ENCODE peak calls at places on chromosomes 13 and 19, in six cellular contexts. L is IMR-90, O is PC-3, Y is mammary epithelial cell, W is neuronal stem cell, F is fibroblast of lung. U is an unnamed sample.

GRCh38 chr19:35856001-35856400 is 710 bp upstream of the KIRREL2 start:
- DNase-seq in O (no peak), F (no peak), W (peak; percentile 71), L (no peak), Y (no peak), U (no peak)

GRCh38 chr19:41531438-41532311 is 44.3 kb upstream of the CEACAM21 start:
- DNase-seq in F (peak; percentile 7), Y (peak; percentile 40), L (peak; percentile 31), O (no peak), W (no peak), U (no peak)

GRCh38 chr13:95120650-95121049 is 180.6 kb downstream of the ABCC4 start:
- DNase-seq in F (no peak), W (no peak), O (no peak), Y (no peak), L (no peak), U (no peak)

GRCh38 chr13:107585466-107585865 is 629.9 kb downstream of the LIG4 start:
- DNase-seq in Y (no peak), O (no peak), L (peak; percentile 46), F (peak; percentile 21), W (no peak), U (no peak)

GRCh38 chr19:31319465-31319864 is 29.8 kb downstream of the TSHZ3 start:
- DNase-seq in W (no peak), Y (no peak), O (no peak), F (no peak), L (no peak), U (no peak)

GRCh38 chr19:48963371-48964204 is 1.5 kb upstream of the FTL start:
- DNase-seq in O (peak; percentile 43), Y (no peak), F (peak; percentile 70), W (peak; percentile 48), L (peak; percentile 71), U (no peak)

GRCh38 chr13:113968463-113969310 is 5.2 kb downstream of the C13orf46 start:
- DNase-seq in W (no peak), Y (no peak), L (no peak), F (no peak), O (no peak), U (no peak)

GRCh38 chr13:77521595-77522367 is 13.7 kb upstream of the SCEL start:
- DNase-seq in Y (peak; percentile 24), F (peak; percentile 75), O (peak; percentile 92), W (no peak), L (no peak), U (peak; percentile 27)

GRCh38 chr13:46593403-46593802 is 40.4 kb downstream of the LRCH1 start:
- DNase-seq in Y (no peak), L (no peak), F (no peak), W (no peak), O (no peak), U (no peak)

GRCh38 chr19:28999733-29000433 is 213.1 kb downstream of the UQCRFS1 start:
- DNase-seq in Y (no peak), F (no peak), W (no peak), L (no peak), O (no peak), U (no peak)

GRCh38 chr19:2381151-2381822 is 21.2 kb downstream of the TMPRSS9 start:
- DNase-seq in O (no peak), F (peak; percentile 84), W (peak; percentile 21), L (peak; percentile 15), Y (no peak), U (no peak)

GRCh38 chr13:25847145-25847544 is 204.7 kb downstream of the SHISA2 start:
- DNase-seq in L (no peak), O (no peak), F (no peak), W (no peak), Y (no peak), U (no peak)

GRCh38 chr19:1377176-1377964 is 6.3 kb upstream of the NDUFS7 start:
- DNase-seq in L (no peak), Y (no peak), W (no peak), F (no peak), O (no peak), U (no peak)

GRCh38 chr19:53870485-53870844 is 2.8 kb downstream of the MYADM start:
- DNase-seq in F (peak; percentile 20), L (no peak), W (no peak), Y (no peak), O (no peak), U (no peak)

GRCh38 chr19:18894254-18895037 is 1.5 kb downstream of the CERS1 start:
- DNase-seq in L (peak; percentile 35), Y (no peak), F (peak; percentile 62), O (no peak), W (peak; percentile 58), U (no peak)

GRCh38 chr13:29800687-29801086 is 49.7 kb downstream of the UBL3 start:
- DNase-seq in W (no peak), F (no peak), O (no peak), Y (no peak), L (no peak), U (no peak)

GRCh38 chr19:55549500-55550320 is 4.4 kb upstream of the SBK3 start:
- DNase-seq in W (peak; percentile 67), F (peak; percentile 92), O (peak; percentile 81), L (peak; percentile 93), Y (peak; percentile 65), U (no peak)

GRCh38 chr13:40187836-40188591 is 478.4 kb downstream of the FOXO1 start:
- DNase-seq in Y (no peak), F (peak; percentile 12), O (no peak), L (no peak), W (no peak), U (no peak)

DNA sequence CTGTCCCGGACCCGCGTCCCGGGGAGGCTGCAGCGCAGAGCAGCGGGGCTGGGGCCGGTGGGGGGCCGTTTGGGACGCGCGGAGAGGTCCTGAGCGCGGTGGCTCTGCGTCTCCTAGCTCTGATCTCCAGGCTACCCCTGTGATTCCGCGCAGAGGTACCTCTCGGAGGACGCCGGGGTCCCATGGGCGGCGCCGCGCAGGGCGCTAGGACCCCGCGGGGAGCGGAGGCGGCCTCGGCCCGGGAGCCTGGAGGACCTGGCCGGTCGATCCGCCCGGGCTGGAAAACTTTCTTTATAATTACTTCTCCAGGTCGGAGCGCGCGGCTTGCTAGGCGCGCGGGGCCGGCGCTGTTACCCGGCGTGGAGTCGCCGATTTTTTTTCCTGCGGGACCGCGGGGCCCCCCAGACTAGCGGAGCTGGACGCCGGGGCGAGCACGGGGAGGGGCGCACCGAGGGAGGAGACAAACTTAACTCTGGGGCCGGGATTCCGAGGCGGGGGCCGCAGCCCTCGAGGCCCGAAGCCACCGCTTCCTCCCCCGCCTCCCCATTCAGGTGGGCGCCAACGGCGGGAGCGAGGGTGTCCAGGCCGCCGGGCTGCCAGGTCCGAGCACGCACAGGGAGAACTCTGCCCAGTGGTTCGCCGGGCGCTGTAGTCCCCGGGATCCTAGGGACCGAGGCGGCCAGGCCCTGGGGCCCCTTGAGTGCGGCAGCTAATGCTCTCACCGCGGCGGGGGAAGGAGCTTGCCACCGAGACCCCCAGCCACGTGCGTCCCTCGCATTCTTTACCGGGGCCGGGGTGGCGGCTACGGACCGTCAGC is 848 bp upstream of the CEBPA start:
- DNase-seq in O (peak; percentile 32), W (no peak), Y (peak; percentile 54), F (peak; percentile 57), L (peak; percentile 41), U (no peak)
- H3K9ac ChIP-seq in O (peak overlapping the region; percentile 60), W (peak overlapping the region; percentile 87), Y (peak overlapping the region; percentile 36), F (no peak overlapping the region), L (no peak overlapping the region), U (peak overlapping the region; percentile 87)

GRCh38 chr19:40269216-40269940 is 15.8 kb downstream of the AKT2 start:
- DNase-seq in O (no peak), Y (no peak), F (no peak), L (no peak), W (no peak), U (no peak)
- H3K36me3 ChIP-seq in O (no peaks in the 10 kb centered on the region), Y (peaks cover 3% of the 10 kb centered on the region), F (no peaks in the 10 kb centered on the region), L (peaks cover 13% of the 10 kb centered on the region), W (peaks cover 39% of the 10 kb centered on the region), U (peaks cover 28% of the 10 kb centered on the region)

DNA sequence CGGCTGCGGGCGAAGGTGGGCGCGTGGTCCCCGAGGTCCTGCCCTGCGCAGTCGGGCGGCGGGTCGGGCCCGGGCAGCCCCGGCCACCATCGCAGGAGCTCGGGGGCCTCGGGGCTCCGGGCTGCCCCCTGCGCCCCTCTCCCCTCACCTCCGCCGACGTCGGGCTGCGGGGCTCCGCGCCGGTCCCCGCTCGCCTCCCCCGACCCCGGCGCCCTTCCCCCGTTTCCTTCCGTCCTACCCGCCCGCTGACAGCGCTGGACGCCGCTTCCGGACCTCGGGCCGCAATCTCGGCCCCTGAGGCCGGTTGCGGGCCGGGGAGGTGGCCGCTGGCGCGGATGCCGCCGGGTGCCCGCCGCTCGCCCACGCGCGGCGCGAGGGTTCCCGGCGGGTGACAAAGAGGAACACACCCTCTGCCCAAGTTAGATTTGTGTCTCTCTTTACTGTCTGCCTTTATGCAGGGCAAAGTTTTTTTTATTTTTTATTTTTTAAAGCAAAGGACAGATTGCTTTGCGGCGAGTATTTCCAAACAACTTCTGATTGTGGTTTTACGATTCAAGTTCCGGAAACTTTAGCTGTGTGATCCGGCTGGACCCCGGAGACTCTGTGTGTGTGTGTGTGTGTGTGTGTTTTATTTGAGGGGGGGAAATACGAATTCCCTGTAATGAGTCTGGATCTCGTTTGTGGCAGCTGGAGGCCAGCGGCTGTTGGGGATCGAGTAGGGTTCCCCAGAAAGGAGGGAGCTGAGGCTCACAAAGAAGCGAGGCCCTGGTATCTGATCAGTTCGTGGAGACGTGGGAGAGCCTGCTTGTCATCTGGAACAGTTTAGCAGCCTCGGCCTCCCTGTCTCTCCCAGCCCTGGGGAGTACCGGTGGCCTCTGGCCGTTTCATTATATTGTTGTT is 957 bp downstream of the FARP1 start:
- DNase-seq in W (no peak), O (peak; percentile 16), Y (peak; percentile 44), L (peak; percentile 44), F (peak; percentile 52), U (no peak)
- H3K9ac ChIP-seq in W (peak overlapping the region; percentile 90), O (peak overlapping the region; percentile 75), Y (peak overlapping the region; percentile 61), L (peak overlapping the region; percentile 100), F (peak overlapping the region; percentile 89), U (peak overlapping the region; percentile 80)

GRCh38 chr13:59771272-59771671 is 392.5 kb downstream of the DIAPH3 start:
- DNase-seq in L (peak; percentile 59), O (peak; percentile 38), F (no peak), Y (no peak), W (no peak), U (no peak)

GRCh38 chr13:59782696-59783095 is 381.0 kb downstream of the DIAPH3 start:
- DNase-seq in Y (no peak), F (no peak), L (no peak), O (no peak), W (no peak), U (no peak)

GRCh38 chr13:59774511-59774911 is 389.2 kb downstream of the DIAPH3 start:
- DNase-seq in F (peak; percentile 82), L (peak; percentile 77), W (peak; percentile 17), Y (peak; percentile 54), O (peak; percentile 48), U (no peak)

GRCh38 chr13:59780058-59780457 is 383.7 kb downstream of the DIAPH3 start:
- DNase-seq in Y (peak; percentile 39), F (peak; percentile 23), L (peak; percentile 59), W (no peak), O (peak; percentile 47), U (no peak)

DNA sequence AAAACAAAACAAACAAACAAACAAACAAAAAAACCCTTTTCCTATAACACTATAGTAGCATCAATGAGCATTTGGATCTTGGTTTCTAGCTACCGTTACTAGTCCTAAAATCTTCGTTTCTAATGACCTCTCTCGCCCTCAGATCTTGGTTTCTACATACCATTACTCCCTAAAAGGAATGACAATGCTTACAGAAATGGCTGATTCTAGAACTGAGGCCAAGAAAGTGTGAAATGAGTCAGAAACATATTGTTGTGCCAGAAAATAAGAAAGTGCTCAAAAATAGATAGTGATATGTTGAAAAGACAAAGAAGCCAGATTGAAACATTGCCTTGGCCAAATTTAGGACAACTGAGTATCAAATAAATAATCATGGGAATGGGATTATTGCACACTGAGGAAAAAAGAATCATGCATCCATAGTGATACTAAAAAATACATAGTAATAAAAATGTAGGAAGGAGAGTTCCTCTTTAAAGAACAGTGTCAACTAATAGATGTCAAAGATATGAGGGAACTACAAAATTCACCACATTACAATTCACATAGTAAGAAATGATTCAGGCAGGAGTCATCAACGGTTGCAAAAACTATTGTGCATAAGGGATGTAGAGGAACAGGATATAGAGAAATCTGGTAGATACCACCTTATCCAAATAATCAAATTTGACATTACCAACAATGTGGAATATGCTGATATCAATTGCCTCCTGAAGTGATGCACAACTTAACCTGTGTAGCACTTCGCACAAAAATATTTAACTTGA is 386.6 kb downstream of the DIAPH3 start:
- DNase-seq in F (peak; percentile 91), L (peak; percentile 90), Y (peak; percentile 80), O (peak; percentile 86), W (no peak), U (no peak)
- H3K36me3 ChIP-seq in F (no peaks in the 10 kb centered on the region), L (no peaks in the 10 kb centered on the region), Y (no peaks in the 10 kb centered on the region), O (no peaks in the 10 kb centered on the region), W (no peaks in the 10 kb centered on the region), U (no peaks in the 10 kb centered on the region)

U was measured in NT2/D1.